ENCODE peak calls at places on chromosomes 1 and 21, in six cellular contexts. O is stimulated activated CD8-positive, alpha-beta memory T cell treated with anti-CD3 and anti-CD28 coated beads, Interleukin-15, amount 100 ng/mL, for 4 hours; B is neuronal stem cell; I is endothelial cell; C is GOT3; Y is NCI-H446. N is an unnamed sample.
A peak's percentile ranks its signal among the peaks of the same experiment; 100 is the strongest.

GRCh38 chr21:44986471-44987291 is 46.9 kb downstream of the SLX9 start:
- DNase-seq in I (no peak), C (no peak), Y (no peak), B (no peak), O (no peak), N (no peak)

GRCh38 chr1:172323666-172324065 is 96.8 kb upstream of the C1orf105 start:
- DNase-seq in I (no peak), Y (peak; percentile 72), B (no peak), O (no peak), C (no peak), N (peak; percentile 10)

GRCh38 chr1:23838401-23838866 is 13.2 kb upstream of the HMGCL start:
- DNase-seq in I (peak; percentile 41), B (peak; percentile 40), O (peak; percentile 55), C (peak; percentile 5), Y (peak; percentile 57), N (peak; percentile 64)

GRCh38 chr21:27021046-27021445 is 54.2 kb upstream of the ADAMTS5 start:
- DNase-seq in I (no peak), O (no peak), Y (no peak), B (no peak), C (no peak), N (no peak)

GRCh38 chr1:119565131-119565772 is 58.2 kb downstream of the HSD3B1 start:
- DNase-seq in B (no peak), C (no peak), I (no peak), O (no peak), Y (no peak), N (no peak)

GRCh38 chr1:161801955-161802354 is 35.8 kb downstream of the ATF6 start:
- DNase-seq in I (no peak), B (no peak), Y (no peak), O (no peak), C (no peak), N (peak; percentile 34)

GRCh38 chr1:115115521-115116161 is 26.3 kb upstream of the TSPAN2 start:
- DNase-seq in I (no peak), Y (no peak), O (no peak), B (no peak), C (no peak), N (no peak)

GRCh38 chr1:6483010-6483760 is 8.3 kb downstream of the PLEKHG5 start:
- DNase-seq in C (no peak), Y (no peak), B (no peak), I (no peak), O (no peak), N (no peak)

GRCh38 chr1:181089017-181089776 is 697 bp downstream of the IER5 start:
- DNase-seq in Y (no peak), B (no peak), C (no peak), O (no peak), I (peak; percentile 44), N (no peak)

GRCh38 chr1:178323067-178323466 is 173.7 kb downstream of the CLEC20A start:
- DNase-seq in I (no peak), Y (no peak), B (no peak), C (no peak), O (no peak), N (no peak)

GRCh38 chr1:186806477-186806876 is 22.3 kb upstream of the PLA2G4A start:
- DNase-seq in Y (no peak), B (no peak), O (no peak), I (peak; percentile 46), C (no peak), N (peak; percentile 84)

GRCh38 chr1:98669355-98670296 is 8.1 kb downstream of the SNX7 start:
- DNase-seq in C (no peak), I (no peak), Y (no peak), B (no peak), O (no peak), N (no peak)

GRCh38 chr21:20083925-20084324 is 914.3 kb upstream of the NCAM2 start:
- DNase-seq in Y (no peak), I (no peak), C (no peak), B (no peak), O (no peak), N (no peak)

GRCh38 chr1:92759361-92759760 is 25.5 kb downstream of the EVI5 start:
- DNase-seq in O (no peak), B (no peak), Y (no peak), I (no peak), C (no peak), N (no peak)

GRCh38 chr1:203410117-203410900 is 59.4 kb upstream of the FMOD start:
- DNase-seq in C (no peak), I (no peak), B (no peak), O (no peak), Y (no peak), N (no peak)

GRCh38 chr21:33428669-33429068 is 25.5 kb downstream of the IFNGR2 start:
- DNase-seq in B (no peak), O (no peak), Y (no peak), C (no peak), I (no peak), N (no peak)

GRCh38 chr1:228298471-228298870 is 90.6 kb downstream of the OBSCN start:
- DNase-seq in C (no peak), I (no peak), O (no peak), Y (no peak), B (no peak), N (no peak)

GRCh38 chr1:109947582-109948284 is 36.8 kb upstream of the AHCYL1 start:
- DNase-seq in B (no peak), Y (no peak), I (peak; percentile 31), O (no peak), C (no peak), N (no peak)

GRCh38 chr21:45054162-45054926 is 20.0 kb upstream of the ADARB1 start:
- DNase-seq in Y (no peak), B (no peak), I (no peak), C (no peak), O (no peak), N (no peak)

GRCh38 chr1:237112663-237113062 is 70.7 kb downstream of the RYR2 start:
- DNase-seq in B (no peak), O (no peak), Y (no peak), I (no peak), C (no peak), N (no peak)

GRCh38 chr1:65762081-65762862 is 30.4 kb upstream of the PDE4B start:
- DNase-seq in I (no peak), Y (no peak), O (no peak), B (no peak), C (no peak), N (no peak)

GRCh38 chr1:39946216-39946615 is 8.7 kb upstream of the MFSD2A start:
- DNase-seq in B (no peak), I (no peak), C (no peak), O (no peak), Y (no peak), N (no peak)

GRCh38 chr1:202126426-202126825 is 3.7 kb downstream of the GPR37L1 start:
- DNase-seq in I (no peak), O (no peak), C (no peak), B (no peak), Y (no peak), N (no peak)

GRCh38 chr1:240232548-240232947 is 140.9 kb downstream of the FMN2 start:
- DNase-seq in O (no peak), Y (no peak), C (no peak), I (no peak), B (no peak), N (no peak)

GRCh38 chr21:42193131-42193671 is 25.7 kb upstream of the ABCG1 start:
- DNase-seq in B (no peak), O (peak; percentile 36), Y (no peak), I (no peak), C (no peak), N (no peak)

GRCh38 chr1:25245809-25246599 is 1.2 kb downstream of the RSRP1 start:
- DNase-seq in C (no peak), I (no peak), Y (no peak), O (no peak), B (no peak), N (no peak)